ENCODE peak calls at places on chromosomes 3 and 15, in eight cellular contexts. O is COR-L47; M is SJSA1; W is stimulated activated CD8-positive, alpha-beta memory T cell treated with anti-CD3 and anti-CD28 coated beads, Interleukin-4, amount 100 ng/mL, for 4 hours; Y is posterior vena cava; V is SHP77 treated with DMSO at 0.1 percent for 48 hours; J is BE2C; H is NCI-H345. R is an unnamed sample.

GRCh38 chr3:42658091-42658770 is 4.7 kb downstream of the ZBTB47 start:
- DNase-seq in O (no peak), M (no peak), W (no peak), Y (peak), V (no peak), J (no peak), H (no peak), R (no peak)

GRCh38 chr15:37819191-37819590 is 115.2 kb upstream of the TMCO5A start:
- DNase-seq in O (no peak), M (no peak), W (no peak), Y (no peak), V (no peak), J (peak), H (no peak), R (no peak)

GRCh38 chr3:149886957-149887356 is 73.9 kb downstream of the RNF13 start:
- DNase-seq in O (no peak), M (no peak), W (no peak), Y (no peak), V (no peak), J (peak), H (no peak), R (no peak)

GRCh38 chr3:32945136-32945535 is 6.3 kb upstream of the CCR4 start:
- DNase-seq in O (no peak), M (no peak), W (no peak), Y (no peak), V (no peak), J (no peak), H (no peak), R (no peak)

GRCh38 chr3:100662113-100662823 is 47.0 kb upstream of the TFG start:
- DNase-seq in O (no peak), M (no peak), W (no peak), Y (no peak), V (no peak), J (no peak), H (no peak), R (no peak)

GRCh38 chr3:31668258-31668657 is 135.5 kb downstream of the STT3B start:
- DNase-seq in O (no peak), M (no peak), W (no peak), Y (no peak), V (no peak), J (no peak), H (no peak), R (no peak)

GRCh38 chr15:67547836-67548531 is 5.5 kb downstream of the MAP2K5 start:
- DNase-seq in O (no peak), M (no peak), W (no peak), Y (no peak), V (no peak), J (no peak), H (no peak), R (peak)

GRCh38 chr3:42501321-42501680 is 1.1 kb upstream of the VIPR1 start:
- DNase-seq in O (no peak), M (peak), W (no peak), Y (peak), V (no peak), J (no peak), H (no peak), R (no peak)

GRCh38 chr3:107969994-107970896 is 120.6 kb downstream of the CD47 start:
- DNase-seq in O (peak), M (no peak), W (no peak), Y (no peak), V (peak), J (peak), H (no peak), R (peak)

GRCh38 chr3:123353852-123354238 is 95.0 kb downstream of the ADCY5 start:
- DNase-seq in O (no peak), M (no peak), W (no peak), Y (no peak), V (no peak), J (no peak), H (no peak), R (no peak)

GRCh38 chr15:57148236-57148635 is 228.1 kb upstream of the CGNL1 start:
- DNase-seq in O (no peak), M (no peak), W (no peak), Y (no peak), V (no peak), J (no peak), H (no peak), R (no peak)

GRCh38 chr3:149151843-149152242 is 22.4 kb downstream of the HPS3 start:
- DNase-seq in O (no peak), M (no peak), W (no peak), Y (no peak), V (no peak), J (peak), H (no peak), R (no peak)

GRCh38 chr3:140014831-140015495 is 80.0 kb downstream of the CLSTN2 start:
- DNase-seq in O (no peak), M (no peak), W (no peak), Y (no peak), V (no peak), J (no peak), H (no peak), R (no peak)

GRCh38 chr3:182967218-182968204 is 12.8 kb downstream of the DCUN1D1 start:
- DNase-seq in O (no peak), M (no peak), W (no peak), Y (no peak), V (no peak), J (no peak), H (no peak), R (no peak)